ENCODE peak calls at places on chromosomes 7 and 10, in ten cellular contexts. U, X, R, L, I, F, V, C, W and E are unnamed samples.

GRCh38 chr10:76550806-76551205 is 1086.8 kb downstream of the KCNMA1 start:
- DNase-seq in U (no peak), X (no peak), R (peak), L (peak), I (peak), F (no peak), V (peak), C (peak), W (no peak), E (peak)

GRCh38 chr7:140229591-140230516 is 53.1 kb upstream of the KDM7A start:
- DNase-seq in U (peak), X (no peak), R (no peak), L (no peak), I (no peak), F (peak), V (no peak), C (no peak), W (peak), E (no peak)

GRCh38 chr7:157737151-157738063 is 400.6 kb downstream of the DNAJB6 start:
- DNase-seq in U (no peak), X (no peak), R (no peak), L (no peak), I (no peak), F (no peak), V (no peak), C (no peak), W (no peak), E (no peak)

GRCh38 chr7:132865766-132866531 is 215.9 kb downstream of the CHCHD3 start:
- DNase-seq in U (peak), X (no peak), R (peak), L (peak), I (no peak), F (no peak), V (peak), C (peak), W (no peak), E (peak)

GRCh38 chr10:23310443-23310842 is 34.2 kb downstream of the C10orf67 start:
- DNase-seq in U (no peak), X (no peak), R (peak), L (peak), I (peak), F (no peak), V (no peak), C (no peak), W (no peak), E (no peak)

GRCh38 chr7:47273088-47273487 is 308.8 kb downstream of the TNS3 start:
- DNase-seq in U (no peak), X (no peak), R (no peak), L (no peak), I (no peak), F (no peak), V (no peak), C (no peak), W (no peak), E (no peak)

GRCh38 chr10:5549462-5550249 is 24.9 kb downstream of the CALML3 start:
- DNase-seq in U (no peak), X (peak), R (no peak), L (no peak), I (no peak), F (no peak), V (no peak), C (no peak), W (no peak), E (no peak)

GRCh38 chr10:44205072-44205471 is 179.8 kb downstream of the CXCL12 start:
- DNase-seq in U (no peak), X (no peak), R (no peak), L (peak), I (peak), F (no peak), V (no peak), C (no peak), W (no peak), E (no peak)

GRCh38 chr7:50663396-50664102 is 98.3 kb upstream of the DDC start:
- DNase-seq in U (no peak), X (no peak), R (no peak), L (no peak), I (no peak), F (no peak), V (no peak), C (no peak), W (no peak), E (no peak)

GRCh38 chr10:1044964-1045363 is 4.0 kb downstream of the IDI1 start:
- DNase-seq in U (no peak), X (no peak), R (no peak), L (no peak), I (peak), F (no peak), V (no peak), C (no peak), W (no peak), E (no peak)

GRCh38 chr10:71795248-71795647 is 21.9 kb upstream of the VSIR start:
- DNase-seq in U (no peak), X (no peak), R (peak), L (peak), I (peak), F (no peak), V (peak), C (peak), W (no peak), E (peak)

GRCh38 chr7:114949227-114949626 is 27.3 kb downstream of the MDFIC start:
- DNase-seq in U (no peak), X (no peak), R (peak), L (peak), I (no peak), F (no peak), V (no peak), C (peak), W (no peak), E (peak)

GRCh38 chr10:127694580-127695193 is 42.3 kb upstream of the FOXI2 start:
- DNase-seq in U (peak), X (no peak), R (peak), L (peak), I (no peak), F (no peak), V (peak), C (no peak), W (no peak), E (peak)

GRCh38 chr7:3712841-3713240 is 411.8 kb downstream of the SDK1 start:
- DNase-seq in U (no peak), X (no peak), R (no peak), L (no peak), I (no peak), F (no peak), V (no peak), C (no peak), W (no peak), E (no peak)

GRCh38 chr7:87210506-87210905 is 9.0 kb downstream of the TMEM243 start:
- DNase-seq in U (no peak), X (no peak), R (no peak), L (peak), I (no peak), F (no peak), V (no peak), C (no peak), W (no peak), E (peak)

GRCh38 chr10:96641896-96642295 is 55.1 kb upstream of the TM9SF3 start:
- DNase-seq in U (peak), X (no peak), R (no peak), L (no peak), I (no peak), F (no peak), V (no peak), C (no peak), W (no peak), E (no peak)

GRCh38 chr7:100349757-100350156 is 8.2 kb upstream of the PILRB start:
- DNase-seq in U (no peak), X (peak), R (no peak), L (no peak), I (no peak), F (no peak), V (no peak), C (no peak), W (no peak), E (no peak)

GRCh38 chr7:36668750-36669149 is 55.5 kb downstream of the AOAH start:
- DNase-seq in U (no peak), X (no peak), R (no peak), L (no peak), I (no peak), F (no peak), V (no peak), C (no peak), W (no peak), E (no peak)

GRCh38 chr7:137328389-137329120 is 15.0 kb downstream of the PTN start:
- DNase-seq in U (no peak), X (no peak), R (no peak), L (peak), I (peak), F (peak), V (no peak), C (peak), W (no peak), E (peak)

GRCh38 chr7:151631149-151631967 is 111.7 kb upstream of the RHEB start:
- DNase-seq in U (peak), X (peak), R (peak), L (peak), I (no peak), F (no peak), V (no peak), C (no peak), W (no peak), E (peak)

GRCh38 chr7:137989127-137989526 is 12.8 kb downstream of the CREB3L2 start:
- DNase-seq in U (peak), X (no peak), R (peak), L (no peak), I (no peak), F (no peak), V (no peak), C (no peak), W (no peak), E (peak)

GRCh38 chr10:23449677-23450220 is 10.9 kb downstream of the OTUD1 start:
- DNase-seq in U (no peak), X (no peak), R (no peak), L (no peak), I (no peak), F (no peak), V (no peak), C (no peak), W (no peak), E (no peak)

GRCh38 chr10:80270887-80271286 is 18.6 kb downstream of the MAT1A start:
- DNase-seq in U (no peak), X (no peak), R (no peak), L (no peak), I (no peak), F (no peak), V (no peak), C (no peak), W (no peak), E (no peak)

GRCh38 chr10:80268938-80269588 is 20.4 kb downstream of the MAT1A start:
- DNase-seq in U (no peak), X (no peak), R (no peak), L (no peak), I (no peak), F (no peak), V (no peak), C (no peak), W (no peak), E (no peak)

GRCh38 chr10:80272793-80273522 is 16.5 kb downstream of the MAT1A start:
- DNase-seq in U (peak), X (no peak), R (no peak), L (no peak), I (peak), F (no peak), V (peak), C (no peak), W (no peak), E (no peak)

GRCh38 chr10:80273523-80274170 is 15.8 kb downstream of the MAT1A start:
- DNase-seq in U (no peak), X (no peak), R (no peak), L (no peak), I (no peak), F (no peak), V (peak), C (no peak), W (no peak), E (no peak)

GRCh38 chr10:80271416-80271815 is 18.0 kb downstream of the MAT1A start:
- DNase-seq in U (no peak), X (no peak), R (no peak), L (no peak), I (no peak), F (no peak), V (no peak), C (no peak), W (no peak), E (no peak)
- H3K4me3 ChIP-seq in U (no peak), X (no peak), R (no peak), L (no peak), I (no peak), F (no peak), V (no peak), C (no peak), W (no peak), E (no peak)

DNA sequence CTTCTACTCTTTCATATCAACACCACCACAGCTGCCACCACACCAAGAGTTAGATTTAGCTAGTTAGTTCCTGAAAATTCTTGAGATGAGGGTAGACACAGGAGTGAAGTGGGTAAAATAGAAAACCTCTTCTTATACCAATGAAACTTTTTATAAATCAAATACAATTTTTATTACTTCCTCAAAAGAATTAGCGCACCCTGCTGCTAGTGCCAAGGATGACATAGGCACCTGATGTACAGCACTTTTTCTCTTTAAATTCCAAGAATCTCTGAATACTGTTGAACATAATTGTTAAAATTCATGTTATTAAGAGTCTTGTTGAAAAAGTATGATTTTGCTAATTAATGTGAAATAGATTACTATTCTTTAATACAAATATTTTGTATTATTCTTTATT is 11.4 kb downstream of the ZWINT start:
- DNase-seq in U (no peak), X (no peak), R (no peak), L (no peak), I (no peak), F (no peak), V (no peak), C (no peak), W (no peak), E (no peak)
- TF ChIP-seq CTCF in U (no peak), X (no peak), R (peak), L (no peak), I (no peak), F (no peak), V (no peak), C (no peak), W (no peak), E (peak)

DNA sequence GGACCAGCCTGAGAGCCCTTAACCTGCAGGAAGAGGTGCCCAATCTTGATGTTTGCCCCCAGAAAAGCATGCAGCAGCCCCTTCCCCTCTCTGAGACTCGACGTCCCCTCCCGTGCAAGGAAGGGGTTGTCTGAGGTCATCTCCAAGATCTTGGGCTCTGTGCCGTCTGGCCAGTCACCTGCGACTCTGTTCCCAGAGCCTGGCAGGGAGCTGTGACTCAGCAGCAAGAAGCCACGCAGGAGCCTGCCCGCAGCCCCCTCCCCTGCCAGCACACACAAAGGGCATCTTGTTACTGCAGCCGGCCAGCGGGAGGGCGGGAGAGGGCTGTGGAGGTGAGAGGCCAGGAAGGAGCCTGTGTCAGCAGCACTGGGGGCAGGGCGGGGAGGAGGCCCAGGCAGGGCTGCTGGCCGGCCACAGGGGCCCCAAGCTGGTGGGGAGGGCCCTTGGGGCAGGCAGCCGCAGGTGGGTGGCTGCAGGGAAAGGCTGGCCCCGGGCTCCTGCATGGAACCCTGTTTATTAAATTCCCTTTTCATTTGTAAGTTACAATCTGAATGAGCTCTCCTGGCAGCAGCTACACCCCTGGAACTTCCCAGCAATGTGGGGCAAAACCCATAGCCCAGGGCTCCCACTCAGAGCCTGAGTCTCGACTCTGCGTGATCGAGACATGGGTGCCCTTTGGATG is 103.7 kb upstream of the ZMIZ1 start:
- DNase-seq in U (peak), X (peak), R (peak), L (peak), I (no peak), F (no peak), V (peak), C (peak), W (no peak), E (no peak)
- H3K4me3 ChIP-seq in U (no peak), X (no peak), R (no peak), L (no peak), I (no peak), F (no peak), V (no peak), C (no peak), W (no peak), E (no peak)

GRCh38 chr7:111855842-111856227 is 293.5 kb upstream of the IMMP2L start:
- DNase-seq in U (peak), X (no peak), R (peak), L (peak), I (peak), F (no peak), V (peak), C (peak), W (no peak), E (peak)
- TF ChIP-seq CTCF in U (no peak), X (no peak), R (peak), L (peak), I (peak), F (no peak), V (peak), C (peak), W (no peak), E (peak)

GRCh38 chr7:130070900-130071622 is 727 bp downstream of the KLHDC10 start:
- DNase-seq in U (no peak), X (no peak), R (peak), L (peak), I (peak), F (no peak), V (peak), C (no peak), W (no peak), E (peak)

GRCh38 chr7:130065500-130066152 is 4.7 kb upstream of the KLHDC10 start:
- DNase-seq in U (no peak), X (no peak), R (peak), L (peak), I (peak), F (no peak), V (no peak), C (no peak), W (no peak), E (peak)

GRCh38 chr7:130071701-130072622 is 1.6 kb downstream of the KLHDC10 start:
- DNase-seq in U (peak), X (peak), R (peak), L (peak), I (peak), F (peak), V (peak), C (peak), W (peak), E (peak)

GRCh38 chr7:130069978-130070899 is at the start of gene KLHDC10:
- DNase-seq in U (peak), X (peak), R (peak), L (peak), I (peak), F (peak), V (peak), C (peak), W (peak), E (peak)

DNA sequence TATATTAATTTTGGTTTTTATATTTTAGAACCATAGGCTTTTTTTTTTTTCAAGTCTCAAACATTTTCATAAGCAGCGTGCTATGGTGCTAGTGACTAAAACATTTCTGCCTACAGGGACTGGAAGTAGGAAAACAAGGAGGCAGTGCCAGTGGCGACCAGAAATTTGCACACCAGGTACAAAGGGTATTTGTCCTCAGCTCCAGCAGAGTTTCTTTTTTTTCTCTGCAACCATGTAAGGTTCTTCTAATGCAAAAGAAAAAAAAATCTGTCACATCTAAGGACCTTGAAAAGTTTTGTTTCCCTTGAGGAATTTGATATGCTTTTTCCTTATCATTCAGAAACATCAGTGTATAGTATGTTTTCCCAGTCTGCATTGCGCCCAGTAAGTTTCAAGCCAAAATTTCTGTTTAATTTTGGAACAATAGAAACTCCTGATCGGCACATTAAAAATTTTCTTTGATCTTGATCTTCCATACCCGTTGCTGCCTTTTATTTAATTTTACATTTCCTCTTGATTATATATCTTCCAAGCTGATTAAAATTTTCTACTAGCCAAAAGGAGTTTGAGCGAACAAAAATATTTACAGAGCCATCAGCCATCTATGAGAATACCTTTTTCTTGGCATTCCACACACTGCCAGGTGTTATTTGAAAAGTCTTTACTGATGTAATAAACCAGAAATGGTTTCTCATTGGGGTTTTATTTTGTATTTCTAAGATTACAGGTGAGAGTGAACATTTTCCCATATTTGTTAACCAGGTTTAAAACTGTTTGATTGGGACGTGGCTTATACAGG is 956 bp upstream of the KLHDC10 start:
- DNase-seq in U (peak), X (no peak), R (no peak), L (no peak), I (no peak), F (no peak), V (no peak), C (no peak), W (no peak), E (no peak)
- H3K4me3 ChIP-seq in U (no peak), X (peak), R (peak), L (peak), I (peak), F (peak), V (peak), C (peak), W (peak), E (peak)

DNA sequence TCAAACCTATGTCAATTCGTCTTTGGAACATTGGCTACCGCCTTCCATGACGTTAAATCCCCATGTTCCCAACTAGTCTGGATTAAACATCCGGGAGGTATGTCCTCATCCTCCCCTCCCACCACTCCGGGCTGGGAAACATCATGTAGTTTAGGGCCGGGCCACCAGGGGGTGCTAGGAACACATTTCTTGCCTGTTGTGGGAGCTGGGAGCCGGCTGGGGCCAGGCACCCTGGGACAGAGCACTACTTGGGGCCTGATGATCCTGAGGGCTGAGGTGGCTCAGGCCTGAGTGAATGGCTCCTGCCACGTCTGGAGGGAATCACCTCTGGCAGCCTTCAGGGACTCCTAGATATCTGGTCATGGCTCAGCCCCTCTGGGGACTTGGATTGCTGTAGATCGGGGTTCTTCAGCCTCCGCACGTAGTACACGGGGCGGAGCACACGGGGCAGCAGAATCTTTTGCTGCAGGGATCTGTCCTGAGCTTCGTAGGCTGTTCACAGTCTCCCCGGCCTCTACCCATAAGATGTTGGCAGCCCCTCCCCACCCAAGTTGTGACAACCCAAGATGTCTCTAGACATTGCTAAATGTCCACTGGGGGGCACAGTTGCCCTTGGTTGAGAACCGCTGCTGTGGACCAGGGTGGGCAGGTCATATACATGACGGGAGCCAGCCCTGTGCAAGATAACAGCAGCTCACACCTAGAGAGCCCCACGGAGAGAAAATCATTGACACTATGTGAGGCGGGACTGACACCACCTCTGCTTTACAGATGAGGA is 141.2 kb upstream of the ZNF716 start:
- DNase-seq in U (no peak), X (no peak), R (no peak), L (no peak), I (no peak), F (no peak), V (no peak), C (no peak), W (no peak), E (no peak)
- TF ChIP-seq CTCF in U (no peak), X (no peak), R (peak), L (no peak), I (no peak), F (peak), V (no peak), C (peak), W (no peak), E (no peak)